ENCODE peak calls at places on chromosomes 11 and 22, in seven cellular contexts. N is suprapubic skin, F is neuronal stem cell, K is ovary, O is fibroblast of lung, Q is aorta, B is HCT116. X is an unnamed sample.

GRCh38 chr11:106012744-106013143 is 9.3 kb downstream of the MSANTD4 start:
- DNase-seq in N (no peak), F (no peak), K (no peak), O (peak), Q (no peak), B (no peak), X (no peak)

GRCh38 chr11:118953265-118953664 is 2.8 kb upstream of the UPK2 start:
- DNase-seq in N (no peak), F (peak), K (no peak), O (peak), Q (no peak), B (no peak), X (no peak)

GRCh38 chr11:72229925-72230763 is 5.6 kb downstream of the INPPL1 start:
- DNase-seq in N (no peak), F (no peak), K (no peak), O (no peak), Q (peak), B (no peak), X (no peak)

GRCh38 chr11:120079750-120080610 is 57.9 kb downstream of the TRIM29 start:
- DNase-seq in N (no peak), F (no peak), K (peak), O (no peak), Q (no peak), B (no peak), X (no peak)

GRCh38 chr11:118202599-118203422 is 22.0 kb downstream of the JAML start:
- DNase-seq in N (no peak), F (no peak), K (no peak), O (no peak), Q (no peak), B (no peak), X (no peak)

GRCh38 chr11:44868455-44869421 is 81.9 kb downstream of the TP53I11 start:
- DNase-seq in N (no peak), F (no peak), K (no peak), O (no peak), Q (no peak), B (no peak), X (no peak)

GRCh38 chr11:72519220-72519881 is 85.0 kb upstream of the CLPB start:
- DNase-seq in N (no peak), F (no peak), K (no peak), O (peak), Q (no peak), B (no peak), X (no peak)

GRCh38 chr11:86460461-86461404 is 86.0 kb downstream of the CCDC81 start:
- DNase-seq in N (no peak), F (no peak), K (no peak), O (no peak), Q (no peak), B (no peak), X (no peak)

GRCh38 chr22:24028533-24028932 is 17.4 kb downstream of the CABIN1 start:
- DNase-seq in N (no peak), F (no peak), K (no peak), O (no peak), Q (no peak), B (no peak), X (no peak)

GRCh38 chr11:85857098-85857497 is 1.9 kb downstream of the CCDC83 start:
- DNase-seq in N (no peak), F (no peak), K (no peak), O (no peak), Q (no peak), B (no peak), X (no peak)

GRCh38 chr11:42048141-42048540 is 588.7 kb upstream of the LRRC4C start:
- DNase-seq in N (no peak), F (no peak), K (no peak), O (no peak), Q (no peak), B (no peak), X (no peak)

GRCh38 chr11:128705124-128705920 is 11.4 kb downstream of the FLI1 start:
- DNase-seq in N (no peak), F (no peak), K (no peak), O (no peak), Q (no peak), B (no peak), X (no peak)

GRCh38 chr22:20315337-20316216 is 4.3 kb downstream of the DGCR6L start:
- DNase-seq in N (peak), F (no peak), K (no peak), O (no peak), Q (no peak), B (no peak), X (no peak)

GRCh38 chr11:114060402-114061052 is 1.0 kb downstream of the ZBTB16 start:
- DNase-seq in N (peak), F (peak), K (peak), O (no peak), Q (peak), B (no peak), X (peak)

GRCh38 chr22:27405672-27406388 is 395.7 kb downstream of the MN1 start:
- DNase-seq in N (no peak), F (peak), K (peak), O (peak), Q (peak), B (peak), X (peak)

GRCh38 chr11:312092-312816 is 1.6 kb upstream of the IFITM1 start:
- DNase-seq in N (no peak), F (no peak), K (no peak), O (no peak), Q (peak), B (no peak), X (peak)

DNA sequence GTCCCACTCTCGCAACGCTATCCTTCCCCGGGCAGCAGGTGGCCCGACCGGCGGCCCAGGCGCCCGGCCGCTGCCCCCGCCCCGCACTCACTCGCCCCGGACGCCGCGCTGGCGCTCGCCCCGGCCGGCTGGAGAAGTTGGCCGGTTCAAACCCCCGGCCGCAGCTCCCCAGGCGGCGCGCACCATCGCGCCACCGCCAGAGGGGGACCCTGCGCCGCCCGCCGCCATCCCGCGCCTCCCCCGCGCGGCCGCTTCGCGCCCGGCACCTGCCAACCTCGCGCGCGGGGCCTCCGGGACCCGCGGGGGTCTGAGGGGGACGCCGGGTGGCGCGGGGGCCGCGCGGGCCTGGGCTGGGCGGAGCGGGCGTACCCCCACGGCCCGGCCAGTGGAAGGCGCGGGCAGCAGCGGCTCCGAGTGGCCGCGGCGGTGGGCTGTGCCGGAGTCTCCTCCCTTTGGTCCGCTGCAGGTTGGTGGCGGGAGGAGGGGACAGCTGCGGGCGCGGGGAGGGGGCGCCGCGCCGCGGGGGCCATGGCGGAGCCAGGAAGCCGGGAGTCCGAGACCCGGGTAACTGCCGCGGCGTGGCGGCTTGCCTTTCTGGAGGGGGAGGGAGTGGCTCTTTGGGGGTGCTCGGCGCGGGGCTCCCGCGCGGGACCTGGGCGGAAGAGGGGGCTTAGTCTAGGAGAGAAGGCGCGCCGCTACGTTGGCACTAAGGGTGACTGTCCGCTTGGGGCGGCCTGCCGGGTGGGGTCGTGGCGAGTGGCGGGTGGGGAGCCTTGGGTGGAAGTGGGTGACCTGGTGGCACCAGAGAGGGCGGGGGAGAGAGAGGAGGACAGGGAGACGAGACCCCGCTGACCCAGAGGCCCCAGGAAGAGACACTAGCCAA is at the start of the genes MPST and TST:
- DNase-seq in N (no peak), F (peak), K (peak), O (peak), Q (peak), B (no peak), X (peak)
- H3K27ac ChIP-seq in N (peak), F (peak), K (peak), O (peak), Q (peak), B (peak), X (peak)

GRCh38 chr11:64751580-64751979 is 7.6 kb upstream of the RASGRP2 start:
- DNase-seq in N (no peak), F (no peak), K (no peak), O (no peak), Q (no peak), B (no peak), X (peak)
- H3K27ac ChIP-seq in N (no peak), F (no peak), K (no peak), O (no peak), Q (no peak), B (no peak), X (no peak)

GRCh38 chr11:3052567-3052966 is 4.7 kb downstream of the CARS1 start:
- DNase-seq in N (no peak), F (no peak), K (peak), O (no peak), Q (no peak), B (no peak), X (no peak)
- H3K27ac ChIP-seq in N (no peak), F (no peak), K (no peak), O (no peak), Q (no peak), B (no peak), X (peak)

DNA sequence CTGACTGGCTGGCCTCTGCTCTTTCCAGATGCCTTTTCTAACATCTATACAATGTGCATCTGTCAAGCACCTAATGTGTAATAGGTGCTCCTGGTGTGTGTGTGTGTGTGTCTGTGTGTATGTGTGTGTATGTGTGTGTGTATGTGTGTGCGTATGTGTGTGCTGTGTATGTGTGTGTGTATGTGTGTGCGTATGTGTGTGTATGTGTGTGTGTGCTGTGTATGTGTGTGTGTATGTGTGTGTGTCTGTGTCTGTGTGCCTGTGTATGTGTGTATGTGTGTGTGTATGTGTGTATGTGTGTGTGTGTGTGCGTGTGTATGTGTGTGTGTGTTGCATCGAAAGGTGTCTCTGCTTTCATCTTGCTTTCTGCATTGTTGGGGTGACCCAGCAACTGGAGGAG is 57.9 kb downstream of the PKNOX2 start:
- DNase-seq in N (no peak), F (no peak), K (no peak), O (no peak), Q (no peak), B (no peak), X (no peak)
- H3K27ac ChIP-seq in N (no peak), F (no peak), K (no peak), O (no peak), Q (no peak), B (no peak), X (peak)

GRCh38 chr22:46741974-46742519 is 4.0 kb upstream of the CERK start:
- DNase-seq in N (no peak), F (no peak), K (no peak), O (no peak), Q (peak), B (no peak), X (no peak)
- H3K27ac ChIP-seq in N (no peak), F (no peak), K (no peak), O (no peak), Q (no peak), B (no peak), X (peak)

DNA sequence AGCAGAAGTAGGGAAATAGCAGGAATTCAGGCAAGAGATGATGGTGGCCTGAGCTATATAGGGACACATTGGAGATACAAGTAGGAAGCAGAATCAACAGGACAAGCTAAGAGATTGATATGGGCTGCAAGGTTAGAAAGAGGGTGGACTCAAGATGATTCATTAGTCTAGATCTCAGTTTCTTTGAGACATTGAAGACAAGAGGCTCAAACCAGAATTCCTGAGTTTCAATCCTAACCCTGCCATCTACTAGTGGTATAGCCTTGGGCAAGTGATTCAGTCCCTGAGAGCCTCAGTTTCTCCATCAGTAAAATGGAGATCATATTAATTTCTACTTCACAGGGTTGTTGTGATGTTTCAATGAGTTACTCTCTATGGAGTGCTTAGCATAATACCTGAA is 53.1 kb upstream of the NAV2 start:
- DNase-seq in N (no peak), F (no peak), K (no peak), O (no peak), Q (no peak), B (no peak), X (no peak)
- H3K27ac ChIP-seq in N (no peak), F (no peak), K (no peak), O (no peak), Q (no peak), B (no peak), X (no peak)

GRCh38 chr11:8808226-8808585 is 102.8 kb upstream of the AKIP1 start:
- DNase-seq in N (peak), F (no peak), K (no peak), O (no peak), Q (no peak), B (no peak), X (no peak)

GRCh38 chr11:8810331-8811301 is 100.4 kb upstream of the AKIP1 start:
- DNase-seq in N (peak), F (peak), K (peak), O (peak), Q (peak), B (no peak), X (peak)

GRCh38 chr11:8809605-8810272 is 101.2 kb upstream of the AKIP1 start:
- DNase-seq in N (no peak), F (no peak), K (no peak), O (no peak), Q (no peak), B (no peak), X (no peak)

GRCh38 chr11:8807544-8808225 is 103.3 kb upstream of the AKIP1 start:
- DNase-seq in N (no peak), F (no peak), K (peak), O (peak), Q (no peak), B (no peak), X (peak)

GRCh38 chr11:8809185-8809584 is 101.8 kb upstream of the AKIP1 start:
- DNase-seq in N (no peak), F (no peak), K (no peak), O (no peak), Q (no peak), B (no peak), X (no peak)
- H3K27ac ChIP-seq in N (peak), F (peak), K (peak), O (peak), Q (peak), B (no peak), X (peak)

GRCh38 chr11:76667271-76667818 is 3.2 kb downstream of the LRRC32 start:
- DNase-seq in N (peak), F (no peak), K (peak), O (no peak), Q (no peak), B (no peak), X (no peak)
- H3K27ac ChIP-seq in N (no peak), F (no peak), K (no peak), O (peak), Q (no peak), B (no peak), X (peak)

GRCh38 chr11:62401356-62401755 is 17.5 kb upstream of the SCGB1A1 start:
- DNase-seq in N (no peak), F (no peak), K (peak), O (no peak), Q (no peak), B (no peak), X (no peak)

GRCh38 chr11:62399868-62400245 is 19.0 kb upstream of the SCGB1A1 start:
- DNase-seq in N (no peak), F (no peak), K (peak), O (no peak), Q (no peak), B (no peak), X (no peak)

GRCh38 chr11:62401781-62402180 is 17.1 kb upstream of the SCGB1A1 start:
- DNase-seq in N (no peak), F (no peak), K (peak), O (no peak), Q (no peak), B (no peak), X (no peak)

GRCh38 chr11:62400281-62400680 is 18.6 kb upstream of the SCGB1A1 start:
- DNase-seq in N (no peak), F (no peak), K (peak), O (no peak), Q (no peak), B (no peak), X (no peak)

DNA sequence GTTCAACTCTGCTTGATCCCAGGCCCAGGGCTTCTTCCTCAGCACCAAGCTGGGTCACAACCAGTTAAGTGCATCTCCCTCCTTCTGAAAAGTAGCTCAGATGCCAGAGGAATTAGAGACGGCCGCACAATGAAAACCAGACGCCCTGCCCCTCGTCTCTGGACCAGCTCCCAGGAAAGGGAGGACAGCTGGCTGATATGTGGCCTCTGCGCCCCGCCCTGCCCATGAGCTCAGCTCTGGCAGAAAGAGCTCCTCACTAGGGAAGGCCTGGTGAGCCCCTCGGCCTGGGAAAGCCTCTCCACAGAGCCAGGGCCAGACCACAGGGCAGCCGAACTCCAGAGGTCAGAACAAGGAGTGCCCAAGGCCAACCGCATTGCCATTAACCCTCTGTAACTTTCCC is 18.1 kb upstream of the SCGB1A1 start:
- DNase-seq in N (peak), F (no peak), K (peak), O (peak), Q (peak), B (no peak), X (peak)
- H3K27ac ChIP-seq in N (peak), F (no peak), K (peak), O (no peak), Q (peak), B (no peak), X (peak)

DNA sequence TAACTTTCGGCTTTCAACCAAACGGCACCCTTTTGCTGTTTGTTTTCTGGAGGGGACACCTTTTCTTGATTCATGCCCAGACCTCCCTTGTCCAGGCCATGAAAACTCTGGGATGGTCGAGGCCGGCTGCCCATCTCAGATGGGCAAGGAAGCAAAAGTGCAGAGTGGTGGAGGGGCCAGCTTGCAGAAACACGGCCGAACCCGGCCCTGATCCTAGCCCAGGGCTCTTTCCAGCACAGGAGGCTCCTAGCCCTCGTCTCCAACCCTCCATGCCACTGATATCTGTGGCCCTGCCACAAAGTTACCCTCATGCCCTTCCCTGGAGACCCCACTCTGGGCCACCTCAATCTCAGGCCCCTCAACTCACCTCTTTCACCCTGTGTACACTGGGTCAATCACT is 18.9 kb upstream of the SLC22A12 start:
- DNase-seq in N (no peak), F (no peak), K (no peak), O (no peak), Q (no peak), B (no peak), X (no peak)
- H3K27ac ChIP-seq in N (no peak), F (no peak), K (no peak), O (no peak), Q (no peak), B (no peak), X (no peak)